ENCODE peak calls at places on chromosome 19, in six cellular contexts. One of them, this sample, is unnamed.

GRCh38 chr19:55179570-55180484 is at the start of gene SYT5:
- DNase-seq in HCT116: no peak
- DNase-seq in neuronal stem cell: peak
- DNase-seq in GM23248: peak
- DNase-seq in neural progenitor cell: peak
- DNase-seq in mammary epithelial cell: peak
- DNase-seq in this sample: no peak

GRCh38 chr19:39264306-39265290 is 3.6 kb upstream of the IFNL2 start:
- DNase-seq in mammary epithelial cell: no peak
- DNase-seq in GM23248: peak
- DNase-seq in neuronal stem cell: peak
- DNase-seq in HCT116: no peak
- DNase-seq in neural progenitor cell: peak
- DNase-seq in this sample: peak

GRCh38 chr19:36915992-36916830 is at the start of the genes ZNF568 and ZNF829:
- DNase-seq in mammary epithelial cell: peak
- DNase-seq in HCT116: no peak
- DNase-seq in neuronal stem cell: peak
- DNase-seq in GM23248: peak
- DNase-seq in neural progenitor cell: peak
- DNase-seq in this sample: peak

GRCh38 chr19:39518458-39518857 is 3.5 kb downstream of the SELENOV start:
- DNase-seq in mammary epithelial cell: no peak
- DNase-seq in HCT116: no peak
- DNase-seq in neuronal stem cell: no peak
- DNase-seq in neural progenitor cell: no peak
- DNase-seq in GM23248: no peak
- DNase-seq in this sample: no peak

GRCh38 chr19:38037151-38037611 is 130.2 kb downstream of the SIPA1L3 start:
- DNase-seq in mammary epithelial cell: no peak
- DNase-seq in neural progenitor cell: no peak
- DNase-seq in HCT116: no peak
- DNase-seq in GM23248: no peak
- DNase-seq in neuronal stem cell: no peak
- DNase-seq in this sample: peak

GRCh38 chr19:41795031-41795461 is 1.3 kb upstream of the CEACAM3 start:
- DNase-seq in neural progenitor cell: peak
- DNase-seq in GM23248: peak
- DNase-seq in HCT116: peak
- DNase-seq in mammary epithelial cell: no peak
- DNase-seq in neuronal stem cell: peak
- DNase-seq in this sample: no peak

GRCh38 chr19:18428837-18429674 is 8.9 kb downstream of the ISYNA1 start:
- DNase-seq in HCT116: no peak
- DNase-seq in GM23248: peak
- DNase-seq in neuronal stem cell: peak
- DNase-seq in mammary epithelial cell: no peak
- DNase-seq in neural progenitor cell: peak
- DNase-seq in this sample: peak

GRCh38 chr19:51480590-51480989 is 2.3 kb downstream of the CEACAM18 start:
- DNase-seq in neural progenitor cell: peak
- DNase-seq in mammary epithelial cell: no peak
- DNase-seq in neuronal stem cell: no peak
- DNase-seq in GM23248: peak
- DNase-seq in HCT116: no peak
- DNase-seq in this sample: no peak

GRCh38 chr19:54388001-54388802 is 23.5 kb upstream of the LAIR1 start:
- DNase-seq in neuronal stem cell: no peak
- DNase-seq in neural progenitor cell: no peak
- DNase-seq in mammary epithelial cell: no peak
- DNase-seq in GM23248: peak
- DNase-seq in HCT116: no peak
- DNase-seq in this sample: no peak

GRCh38 chr19:42277821-42278809 is 9.1 kb downstream of the CIC start:
- DNase-seq in neuronal stem cell: no peak
- DNase-seq in mammary epithelial cell: peak
- DNase-seq in HCT116: no peak
- DNase-seq in GM23248: peak
- DNase-seq in neural progenitor cell: no peak
- DNase-seq in this sample: peak

GRCh38 chr19:17872251-17873001 is 681 bp downstream of the SLC5A5 start:
- DNase-seq in HCT116: no peak
- DNase-seq in neuronal stem cell: no peak
- DNase-seq in mammary epithelial cell: no peak
- DNase-seq in neural progenitor cell: no peak
- DNase-seq in GM23248: no peak
- DNase-seq in this sample: peak

GRCh38 chr19:37982655-37983054 is 75.6 kb downstream of the SIPA1L3 start:
- DNase-seq in GM23248: no peak
- DNase-seq in neuronal stem cell: no peak
- DNase-seq in HCT116: no peak
- DNase-seq in neural progenitor cell: no peak
- DNase-seq in mammary epithelial cell: no peak
- DNase-seq in this sample: no peak

GRCh38 chr19:48616491-48617056 is 1.7 kb upstream of the FAM83E start:
- DNase-seq in neuronal stem cell: no peak
- DNase-seq in neural progenitor cell: no peak
- DNase-seq in HCT116: no peak
- DNase-seq in mammary epithelial cell: no peak
- DNase-seq in GM23248: no peak
- DNase-seq in this sample: no peak

GRCh38 chr19:21022996-21023395 is 2.5 kb downstream of the ZNF430 start:
- DNase-seq in mammary epithelial cell: peak
- DNase-seq in GM23248: peak
- DNase-seq in neuronal stem cell: no peak
- DNase-seq in neural progenitor cell: no peak
- DNase-seq in HCT116: peak
- DNase-seq in this sample: no peak

GRCh38 chr19:35251456-35251855 is 2.7 kb downstream of the LSR start:
- DNase-seq in HCT116: no peak
- DNase-seq in mammary epithelial cell: no peak
- DNase-seq in neural progenitor cell: no peak
- DNase-seq in neuronal stem cell: no peak
- DNase-seq in GM23248: no peak
- DNase-seq in this sample: no peak

GRCh38 chr19:37007587-37008220 is 70.5 kb upstream of the ZNF420 start:
- DNase-seq in mammary epithelial cell: peak
- DNase-seq in neural progenitor cell: no peak
- DNase-seq in GM23248: peak
- DNase-seq in HCT116: no peak
- DNase-seq in neuronal stem cell: no peak
- DNase-seq in this sample: peak

GRCh38 chr19:13026478-13026999 is 31.3 kb downstream of the NFIX start:
- DNase-seq in HCT116: no peak
- DNase-seq in neural progenitor cell: no peak
- DNase-seq in GM23248: peak
- DNase-seq in mammary epithelial cell: peak
- DNase-seq in neuronal stem cell: no peak
- DNase-seq in this sample: no peak

GRCh38 chr19:29881386-29881785 is 60.7 kb upstream of the URI1 start:
- DNase-seq in HCT116: no peak
- DNase-seq in neuronal stem cell: no peak
- DNase-seq in GM23248: peak
- DNase-seq in mammary epithelial cell: peak
- DNase-seq in neural progenitor cell: no peak
- DNase-seq in this sample: no peak

GRCh38 chr19:32857584-32857983 is 12.0 kb downstream of the SLC7A9 start:
- DNase-seq in GM23248: no peak
- DNase-seq in mammary epithelial cell: no peak
- DNase-seq in neuronal stem cell: no peak
- DNase-seq in HCT116: no peak
- DNase-seq in neural progenitor cell: no peak
- DNase-seq in this sample: no peak

GRCh38 chr19:35790981-35791813 is 15.8 kb downstream of the ARHGAP33 start:
- DNase-seq in GM23248: no peak
- DNase-seq in HCT116: no peak
- DNase-seq in mammary epithelial cell: no peak
- DNase-seq in neuronal stem cell: no peak
- DNase-seq in neural progenitor cell: no peak
- DNase-seq in this sample: no peak

GRCh38 chr19:39554701-39555311 is 14.8 kb upstream of the EID2 start:
- DNase-seq in mammary epithelial cell: no peak
- DNase-seq in neural progenitor cell: no peak
- DNase-seq in HCT116: no peak
- DNase-seq in neuronal stem cell: no peak
- DNase-seq in GM23248: no peak
- DNase-seq in this sample: no peak

GRCh38 chr19:4815426-4816387 is 15.8 kb downstream of the TICAM1 start:
- DNase-seq in GM23248: peak
- DNase-seq in neural progenitor cell: peak
- DNase-seq in mammary epithelial cell: peak
- DNase-seq in neuronal stem cell: peak
- DNase-seq in HCT116: peak
- DNase-seq in this sample: peak

GRCh38 chr19:45164577-45165335 is 4.0 kb upstream of the NKPD1 start:
- DNase-seq in mammary epithelial cell: peak
- DNase-seq in GM23248: peak
- DNase-seq in neuronal stem cell: no peak
- DNase-seq in neural progenitor cell: peak
- DNase-seq in HCT116: peak
- DNase-seq in this sample: peak

DNA sequence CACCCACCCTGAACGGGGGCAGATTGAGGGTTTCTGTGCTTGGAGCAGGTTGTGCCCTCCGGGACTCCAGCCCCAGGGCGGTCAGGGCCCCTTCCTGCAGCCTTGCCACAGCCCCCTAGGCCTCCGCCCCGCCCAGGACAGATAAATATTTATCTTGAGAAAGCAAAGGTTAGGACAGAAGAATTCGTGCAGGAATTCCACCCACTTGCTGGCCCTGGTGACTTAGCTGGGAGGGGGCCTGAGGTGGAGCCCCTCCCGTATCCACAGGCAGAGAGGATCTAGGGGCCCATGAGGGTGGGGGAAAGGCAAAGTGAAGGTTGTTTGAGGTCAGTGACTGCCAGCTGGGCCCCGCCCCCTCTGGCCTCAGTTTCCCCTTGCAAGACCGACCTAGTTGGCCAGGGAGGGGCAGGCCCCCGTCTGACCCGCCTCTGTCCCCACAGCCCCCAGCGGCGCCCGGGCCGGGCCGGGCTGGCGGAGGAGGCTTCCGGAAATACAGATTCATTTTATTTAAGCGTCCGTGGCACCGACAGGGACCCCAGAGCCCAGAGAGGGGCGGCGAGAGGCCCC is 5.2 kb downstream of the MIDN start:
- DNase-seq in GM23248: peak
- DNase-seq in HCT116: no peak
- DNase-seq in neuronal stem cell: no peak
- DNase-seq in neural progenitor cell: no peak
- DNase-seq in mammary epithelial cell: no peak
- DNase-seq in this sample: peak
- H3K27ac ChIP-seq in GM23248: peak
- H3K27ac ChIP-seq in HCT116: peak
- H3K27ac ChIP-seq in neuronal stem cell: peak
- H3K27ac ChIP-seq in neural progenitor cell: peak
- H3K27ac ChIP-seq in mammary epithelial cell: peak
- H3K27ac ChIP-seq in this sample: peak

GRCh38 chr19:2578911-2579677 is 103.2 kb downstream of the GADD45B start:
- DNase-seq in neuronal stem cell: peak
- DNase-seq in neural progenitor cell: peak
- DNase-seq in mammary epithelial cell: peak
- DNase-seq in HCT116: peak
- DNase-seq in GM23248: peak
- DNase-seq in this sample: peak
- H3K4me3 ChIP-seq in neuronal stem cell: peak
- H3K4me3 ChIP-seq in neural progenitor cell: peak
- H3K4me3 ChIP-seq in mammary epithelial cell: peak
- H3K4me3 ChIP-seq in HCT116: peak
- H3K4me3 ChIP-seq in GM23248: peak
- H3K4me3 ChIP-seq in this sample: peak

DNA sequence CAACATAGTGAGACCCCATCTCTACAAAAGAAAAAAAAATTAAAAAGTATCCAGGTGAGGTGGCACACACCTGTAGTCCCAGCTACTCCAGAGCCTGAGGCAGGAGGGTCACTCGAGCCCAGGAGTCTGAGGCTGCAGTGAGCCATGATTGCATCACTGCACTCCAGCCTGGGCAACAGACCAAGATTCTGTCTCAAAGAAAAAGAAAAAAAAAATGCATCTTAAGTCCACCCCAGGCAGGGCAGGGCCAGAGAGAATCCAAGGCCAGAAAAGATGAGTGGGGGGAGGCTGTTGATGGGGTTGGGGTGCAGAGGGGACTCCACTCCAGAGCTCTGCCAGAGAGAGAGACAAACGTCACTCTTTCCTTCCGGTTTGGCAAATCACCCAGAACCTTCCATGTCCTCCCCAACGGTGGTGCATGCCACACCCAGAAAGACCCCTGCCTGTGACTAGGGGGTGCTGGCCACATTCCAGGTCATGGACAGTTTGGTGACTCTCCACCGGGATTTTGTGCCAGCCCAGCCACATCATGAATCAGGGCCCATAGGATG is 431 bp downstream of the FUT3 start:
- DNase-seq in HCT116: no peak
- DNase-seq in mammary epithelial cell: peak
- DNase-seq in neural progenitor cell: no peak
- DNase-seq in GM23248: peak
- DNase-seq in neuronal stem cell: no peak
- DNase-seq in this sample: no peak
- H3K9ac ChIP-seq in HCT116: no peak
- H3K9ac ChIP-seq in mammary epithelial cell: no peak
- H3K9ac ChIP-seq in neural progenitor cell: no peak
- H3K9ac ChIP-seq in GM23248: no peak
- H3K9ac ChIP-seq in neuronal stem cell: no peak
- H3K9ac ChIP-seq in this sample: no peak

DNA sequence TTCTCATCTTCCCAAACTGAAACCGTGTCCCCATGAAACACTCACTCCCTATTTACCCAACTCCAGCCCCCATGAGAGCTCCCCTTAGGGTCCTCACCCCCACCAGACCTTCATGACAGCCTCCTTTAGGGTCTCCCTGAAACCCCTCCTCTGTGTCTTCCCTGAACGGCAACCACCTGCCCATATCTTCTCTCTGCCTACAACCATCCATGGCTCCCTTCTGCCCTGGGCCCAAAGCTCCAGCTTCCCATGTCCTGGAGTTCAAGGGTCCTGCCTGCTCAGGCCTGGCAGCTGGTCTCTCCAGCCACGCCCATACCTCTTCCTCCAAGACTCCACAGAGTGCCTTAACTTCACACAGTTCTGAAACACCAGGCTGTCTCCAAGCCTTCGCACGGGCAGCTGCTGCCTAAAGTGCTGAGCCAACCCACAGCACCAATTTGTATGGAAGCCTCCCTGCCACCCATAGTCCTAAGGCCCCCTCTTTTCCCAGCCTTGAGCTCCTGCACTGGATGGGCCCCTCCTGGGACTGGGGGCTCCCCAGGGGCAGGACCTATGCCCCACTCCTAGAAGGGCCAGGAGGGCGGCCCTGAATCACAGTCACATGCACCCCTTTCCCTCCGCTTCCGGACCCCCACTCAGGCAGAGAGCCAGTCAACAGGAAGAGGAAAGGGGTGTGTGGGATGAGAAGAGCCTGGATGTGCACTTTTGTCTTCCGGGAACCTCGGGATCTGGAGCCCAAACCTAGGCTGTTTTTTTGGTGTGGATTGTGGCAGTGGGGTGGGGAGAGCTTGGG is 4.9 kb upstream of the FCER2 start:
- DNase-seq in HCT116: no peak
- DNase-seq in neuronal stem cell: no peak
- DNase-seq in GM23248: no peak
- DNase-seq in mammary epithelial cell: no peak
- DNase-seq in neural progenitor cell: no peak
- DNase-seq in this sample: no peak
- H3K27ac ChIP-seq in HCT116: no peak
- H3K27ac ChIP-seq in neuronal stem cell: no peak
- H3K27ac ChIP-seq in GM23248: no peak
- H3K27ac ChIP-seq in mammary epithelial cell: no peak
- H3K27ac ChIP-seq in neural progenitor cell: no peak
- H3K27ac ChIP-seq in this sample: no peak

GRCh38 chr19:53094749-53095575 is 8.3 kb downstream of the ZNF160 start:
- DNase-seq in mammary epithelial cell: no peak
- DNase-seq in neural progenitor cell: peak
- DNase-seq in GM23248: no peak
- DNase-seq in HCT116: no peak
- DNase-seq in neuronal stem cell: peak
- DNase-seq in this sample: no peak
- H3K4me3 ChIP-seq in mammary epithelial cell: no peak
- H3K4me3 ChIP-seq in neural progenitor cell: peak
- H3K4me3 ChIP-seq in GM23248: no peak
- H3K4me3 ChIP-seq in HCT116: no peak
- H3K4me3 ChIP-seq in neuronal stem cell: no peak
- H3K4me3 ChIP-seq in this sample: no peak